ENCODE peak calls at places on chromosomes 6 and 20, in nine cellular contexts. L is activated CD8-positive, alpha-beta T cell treated with anti-CD3 and anti-CD28 coated beads, Interleukin-2, amount 10 ng/mL, durations not matched to agents 7 days and 5 days; C is germinal center; V is stimulated activated CD4-positive, alpha-beta T cell treated with anti-CD3 and anti-CD28 coated beads, Interleukin-4, amount 100 ng/mL, for 1 hour; A is left ventricle myocardium inferior; O is MV-4-11; W is posterior cingulate gyrus; B is choroid plexus epithelial cell; Z is endothelial cell. R is an unnamed sample.

GRCh38 chr20:57922701-57923100 is 212.9 kb upstream of the PMEPA1 start:
- DNase-seq in L (no peak), C (no peak), V (no peak), A (no peak), O (no peak), W (peak), B (no peak), Z (no peak), R (no peak)

GRCh38 chr6:37696220-37696840 is 1.4 kb downstream of the MDGA1 start:
- DNase-seq in L (peak), C (peak), V (peak), A (no peak), O (no peak), W (peak), B (peak), Z (peak), R (no peak)

GRCh38 chr20:982754-983153 is 19.4 kb downstream of the RSPO4 start:
- DNase-seq in L (no peak), C (no peak), V (no peak), A (no peak), O (no peak), W (no peak), B (no peak), Z (no peak), R (no peak)

GRCh38 chr6:131366223-131366622 is 206.8 kb upstream of the ARG1 start:
- DNase-seq in L (no peak), C (no peak), V (no peak), A (no peak), O (peak), W (no peak), B (no peak), Z (no peak), R (no peak)

GRCh38 chr6:131954775-131955107 is 3.6 kb upstream of the CCN2 start:
- DNase-seq in L (no peak), C (no peak), V (no peak), A (peak), O (peak), W (no peak), B (peak), Z (no peak), R (no peak)

GRCh38 chr20:3130051-3130600 is 29.5 kb downstream of the FASTKD5 start:
- DNase-seq in L (no peak), C (no peak), V (no peak), A (no peak), O (no peak), W (no peak), B (no peak), Z (no peak), R (no peak)

GRCh38 chr6:7758456-7758855 is 32.6 kb downstream of the BMP6 start:
- DNase-seq in L (no peak), C (no peak), V (no peak), A (no peak), O (peak), W (no peak), B (peak), Z (no peak), R (no peak)

GRCh38 chr6:130500693-130501092 is 134.9 kb downstream of the TMEM200A start:
- DNase-seq in L (no peak), C (no peak), V (no peak), A (no peak), O (no peak), W (no peak), B (peak), Z (no peak), R (no peak)

GRCh38 chr20:17797163-17797562 is 97.4 kb downstream of the BANF2 start:
- DNase-seq in L (no peak), C (no peak), V (no peak), A (no peak), O (no peak), W (no peak), B (no peak), Z (no peak), R (no peak)

GRCh38 chr6:113649916-113650609 is 207.1 kb upstream of the MARCKS start:
- DNase-seq in L (no peak), C (no peak), V (no peak), A (no peak), O (no peak), W (no peak), B (no peak), Z (no peak), R (no peak)

GRCh38 chr6:7033202-7033601 is 74.6 kb upstream of the RREB1 start:
- DNase-seq in L (no peak), C (no peak), V (no peak), A (no peak), O (peak), W (no peak), B (no peak), Z (no peak), R (no peak)

GRCh38 chr20:40741507-40742106 is 52.6 kb upstream of the MAFB start:
- DNase-seq in L (peak), C (peak), V (peak), A (peak), O (peak), W (peak), B (peak), Z (peak), R (no peak)

GRCh38 chr20:46774943-46775560 is 65.6 kb downstream of the SLC2A10 start:
- DNase-seq in L (no peak), C (no peak), V (no peak), A (no peak), O (no peak), W (no peak), B (no peak), Z (no peak), R (no peak)